ENCODE peak calls at places on chromosome X, in seven cellular contexts. O is prostate gland, X is left ventricle myocardium inferior, Z is choroid plexus epithelial cell, W is heart left ventricle, T is neural progenitor cell, Q is WERI-Rb-1. V is an unnamed sample.

GRCh38 chrX:111348363-111348927 is 63.5 kb downstream of the DCX start:
- DNase-seq in O (no peak), X (no peak), Z (no peak), W (no peak), T (no peak), Q (no peak), V (no peak)

GRCh38 chrX:41110801-41111625 is 25.8 kb downstream of the USP9X start:
- DNase-seq in O (no peak), X (no peak), Z (no peak), W (no peak), T (peak), Q (peak), V (no peak)

GRCh38 chrX:110665636-110666035 is 130.0 kb downstream of the CHRDL1 start:
- DNase-seq in O (no peak), X (peak), Z (peak), W (no peak), T (peak), Q (peak), V (no peak)

GRCh38 chrX:39703307-39703706 is 394.5 kb downstream of the BCOR start:
- DNase-seq in O (no peak), X (no peak), Z (no peak), W (no peak), T (no peak), Q (no peak), V (no peak)

GRCh38 chrX:120740072-120740471 is 110.2 kb upstream of the C1GALT1C1 start:
- DNase-seq in O (no peak), X (no peak), Z (no peak), W (no peak), T (no peak), Q (no peak), V (no peak)

GRCh38 chrX:118901991-118902390 is 72.4 kb upstream of the LONRF3 start:
- DNase-seq in O (no peak), X (no peak), Z (no peak), W (no peak), T (no peak), Q (no peak), V (no peak)

GRCh38 chrX:65035451-65035779 is 59.2 kb upstream of the ZC4H2 start:
- DNase-seq in O (peak), X (peak), Z (no peak), W (peak), T (peak), Q (no peak), V (no peak)

GRCh38 chrX:3962511-3963350 is 249.3 kb upstream of the PRKX start:
- DNase-seq in O (no peak), X (no peak), Z (peak), W (no peak), T (peak), Q (no peak), V (no peak)

GRCh38 chrX:24444645-24445044 is 20.4 kb upstream of the PDK3 start:
- DNase-seq in O (no peak), X (no peak), Z (no peak), W (no peak), T (no peak), Q (no peak), V (no peak)

GRCh38 chrX:22220941-22221340 is 51.8 kb upstream of the CBLL2 start:
- DNase-seq in O (no peak), X (no peak), Z (peak), W (no peak), T (no peak), Q (no peak), V (no peak)

GRCh38 chrX:15869695-15870094 is 15.1 kb upstream of the AP1S2 start:
- DNase-seq in O (no peak), X (no peak), Z (no peak), W (no peak), T (no peak), Q (no peak), V (no peak)

GRCh38 chrX:108019382-108019857 is 25.4 kb upstream of the VSIG1 start:
- DNase-seq in O (no peak), X (no peak), Z (no peak), W (no peak), T (no peak), Q (no peak), V (no peak)

GRCh38 chrX:133698298-133698697 is 283.0 kb upstream of the GPC4 start:
- DNase-seq in O (no peak), X (no peak), Z (peak), W (no peak), T (no peak), Q (no peak), V (peak)

GRCh38 chrX:46681849-46682248 is 77.1 kb downstream of the SLC9A7 start:
- DNase-seq in O (no peak), X (no peak), Z (peak), W (no peak), T (no peak), Q (no peak), V (no peak)

GRCh38 chrX:78066110-78066509 is 37.9 kb upstream of the PGK1 start:
- DNase-seq in O (no peak), X (no peak), Z (peak), W (no peak), T (no peak), Q (no peak), V (peak)

GRCh38 chrX:35340451-35340850 is 397.9 kb downstream of the FAM47B start:
- DNase-seq in O (no peak), X (no peak), Z (no peak), W (no peak), T (no peak), Q (no peak), V (no peak)

GRCh38 chrX:39688576-39689373 is 409.0 kb downstream of the BCOR start:
- DNase-seq in O (peak), X (peak), Z (no peak), W (peak), T (peak), Q (peak), V (no peak)

GRCh38 chrX:65926095-65927019 is 113.5 kb downstream of the VSIG4 start:
- DNase-seq in O (no peak), X (no peak), Z (no peak), W (no peak), T (no peak), Q (no peak), V (no peak)

GRCh38 chrX:2231570-2232192 is 269.1 kb downstream of the DHRSX start:
- DNase-seq in O (no peak), X (no peak), Z (no peak), W (no peak), T (no peak), Q (no peak), V (no peak)

GRCh38 chrX:3345281-3346081 is 971 bp downstream of the MXRA5 start:
- DNase-seq in O (peak), X (peak), Z (peak), W (peak), T (peak), Q (no peak), V (peak)

GRCh38 chrX:85139422-85139821 is 104.2 kb downstream of the SATL1 start:
- DNase-seq in O (no peak), X (no peak), Z (no peak), W (no peak), T (no peak), Q (no peak), V (no peak)

GRCh38 chrX:32839781-32840180 is 371.6 kb downstream of the DMD start:
- DNase-seq in O (no peak), X (no peak), Z (no peak), W (no peak), T (no peak), Q (no peak), V (no peak)

GRCh38 chrX:123859409-123859827 is 435 bp upstream of the XIAP start:
- DNase-seq in O (peak), X (peak), Z (no peak), W (peak), T (no peak), Q (no peak), V (no peak)

GRCh38 chrX:71540801-71541545 is 8.1 kb downstream of the OGT start:
- DNase-seq in O (no peak), X (no peak), Z (no peak), W (no peak), T (no peak), Q (no peak), V (no peak)

GRCh38 chrX:69457756-69458155 is 46.4 kb upstream of the NALF2 start:
- DNase-seq in O (no peak), X (no peak), Z (no peak), W (no peak), T (no peak), Q (no peak), V (no peak)
- H3K4me3 ChIP-seq in O (no peak), X (no peak), Z (no peak), W (no peak), T (no peak), Q (no peak), V (no peak)

DNA sequence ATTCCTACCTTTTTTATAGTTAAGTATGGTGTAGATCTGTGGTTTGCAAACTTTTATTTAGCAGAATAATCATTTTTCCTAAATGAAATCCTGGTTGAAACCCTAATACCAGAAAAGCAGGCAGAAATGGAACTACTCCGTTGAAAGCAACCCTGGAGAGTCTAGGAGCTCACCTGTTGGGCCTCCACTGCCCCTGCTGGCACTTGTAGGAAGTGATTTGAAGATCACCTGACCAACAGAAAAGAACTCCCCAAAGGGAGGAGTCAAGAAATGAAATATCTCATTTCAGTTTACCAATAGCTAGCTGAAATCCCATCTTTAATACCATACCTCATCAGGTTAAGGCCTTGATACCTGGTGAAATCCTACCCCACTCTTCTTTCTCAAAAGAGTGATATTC is 277.1 kb downstream of the KLHL13 start:
- DNase-seq in O (no peak), X (no peak), Z (no peak), W (no peak), T (no peak), Q (peak), V (no peak)
- TF ChIP-seq CTCF in O (no peak), X (no peak), Z (no peak), W (no peak), T (peak), Q (no peak), V (no peak)

GRCh38 chrX:37779857-37780256 is at the start of gene CYBB:
- DNase-seq in O (no peak), X (no peak), Z (no peak), W (no peak), T (no peak), Q (no peak), V (no peak)

GRCh38 chrX:37776987-37777325 is 2.9 kb upstream of the CYBB start:
- DNase-seq in O (no peak), X (no peak), Z (no peak), W (no peak), T (no peak), Q (no peak), V (no peak)

GRCh38 chrX:37781808-37782207 is 1.9 kb downstream of the CYBB start:
- DNase-seq in O (no peak), X (no peak), Z (no peak), W (no peak), T (no peak), Q (no peak), V (no peak)

GRCh38 chrX:37776283-37776986 is 3.4 kb upstream of the CYBB start:
- DNase-seq in O (no peak), X (no peak), Z (no peak), W (no peak), T (no peak), Q (no peak), V (no peak)
- H3K4me3 ChIP-seq in O (no peak), X (no peak), Z (no peak), W (no peak), T (no peak), Q (no peak), V (no peak)

GRCh38 chrX:127947450-127947849 is 104.8 kb downstream of the ACTRT1 start:
- DNase-seq in O (no peak), X (no peak), Z (no peak), W (no peak), T (no peak), Q (no peak), V (no peak)
- TF ChIP-seq CTCF in O (no peak), X (no peak), Z (no peak), W (no peak), T (no peak), Q (no peak), V (no peak)

GRCh38 chrX:19343085-19343461 is 654 bp upstream of the PDHA1 start:
- DNase-seq in O (no peak), X (no peak), Z (no peak), W (no peak), T (peak), Q (no peak), V (no peak)
- H3K4me3 ChIP-seq in O (peak), X (peak), Z (peak), W (peak), T (peak), Q (peak), V (peak)

DNA sequence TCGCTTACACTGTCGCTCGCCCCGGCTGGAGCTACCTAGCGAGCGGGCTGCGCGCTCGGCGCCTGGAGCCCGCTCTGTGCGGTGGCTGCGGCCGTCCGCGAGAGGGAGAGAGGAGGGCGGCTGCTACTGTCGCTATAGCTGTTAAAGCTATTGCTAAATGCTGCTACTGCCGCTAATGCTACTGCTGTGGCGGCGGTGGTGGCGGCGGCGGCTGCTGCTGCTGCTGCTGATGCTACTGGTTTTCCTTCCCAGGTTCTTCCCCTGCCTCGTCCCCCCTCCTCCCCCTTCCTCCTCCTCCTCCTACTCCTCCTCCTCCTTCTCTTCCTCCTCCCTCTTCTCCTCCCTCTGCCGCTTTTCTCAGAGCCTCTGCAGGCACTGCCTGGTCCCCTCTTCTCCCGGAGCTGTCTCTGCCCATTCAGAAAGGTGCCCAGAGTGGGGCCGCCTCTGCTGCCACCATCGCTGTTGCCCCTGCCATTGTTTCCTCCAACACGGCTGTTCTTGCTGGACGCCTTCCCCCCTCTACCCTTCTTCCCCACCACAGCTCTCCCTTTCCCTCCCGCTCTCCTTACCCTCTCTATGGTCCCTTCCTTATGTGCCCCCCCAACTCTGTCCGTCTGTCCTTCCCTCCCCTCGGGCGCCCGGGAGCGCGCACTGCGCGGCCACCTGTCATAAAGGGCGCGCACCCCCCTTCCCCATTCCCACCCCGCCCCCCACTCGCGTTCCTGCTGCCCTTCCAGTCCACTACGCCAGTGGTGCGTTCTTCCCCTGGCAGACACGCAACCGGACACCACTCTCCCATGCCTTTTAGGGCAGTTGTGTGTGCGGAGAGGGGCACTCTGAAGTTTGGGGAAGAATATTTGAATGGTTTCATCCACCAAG is at the start of gene NEXMIF:
- DNase-seq in O (peak), X (peak), Z (peak), W (no peak), T (peak), Q (peak), V (no peak)
- TF ChIP-seq CTCF in O (no peak), X (peak), Z (no peak), W (no peak), T (peak), Q (no peak), V (peak)

GRCh38 chrX:48538641-48539344 is 721 bp upstream of the TBC1D25 start:
- DNase-seq in O (no peak), X (no peak), Z (no peak), W (no peak), T (no peak), Q (no peak), V (no peak)
- H3K4me3 ChIP-seq in O (peak), X (peak), Z (peak), W (peak), T (peak), Q (peak), V (peak)

DNA sequence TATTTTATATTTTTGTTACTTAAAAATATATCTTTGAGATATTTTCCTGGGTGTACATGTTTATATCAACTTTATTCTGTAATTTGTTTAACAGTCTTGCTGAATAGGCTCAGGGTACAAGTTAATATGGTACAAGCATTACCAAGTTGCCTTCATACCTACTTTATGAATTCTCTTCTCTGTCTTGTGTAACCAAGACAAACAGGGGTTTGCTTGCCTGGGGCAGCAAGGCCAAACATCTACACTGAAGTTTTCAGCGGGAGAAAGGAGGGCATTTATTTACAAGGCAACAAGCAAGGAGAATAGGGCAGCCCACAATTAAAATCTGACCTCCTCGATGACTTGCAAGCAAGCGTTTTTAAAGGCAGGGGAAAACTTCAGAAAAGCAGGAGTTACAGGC is 24.2 kb downstream of the PPP4R3C start:
- DNase-seq in O (no peak), X (no peak), Z (no peak), W (no peak), T (no peak), Q (no peak), V (no peak)
- TF ChIP-seq CTCF in O (no peak), X (no peak), Z (no peak), W (no peak), T (no peak), Q (no peak), V (no peak)